ENCODE peak calls at places on chromosomes 4 and X, in seven cellular contexts. One of them, this sample, is unnamed.

GRCh38 chr4:67035501-67035900 is 509.8 kb downstream of the CENPC start:
- DNase-seq in HepG2: peak; percentile 20
- DNase-seq in fibroblast of the aortic adventitia: peak; percentile 77
- DNase-seq in tibial artery: no peak
- DNase-seq in PC-9: no peak
- DNase-seq in cardiac muscle cell: no peak
- DNase-seq in IMR-90: no peak
- DNase-seq in this sample: no peak

GRCh38 chrX:16885628-16886027 is 15.5 kb upstream of the RBBP7 start:
- DNase-seq in HepG2: no peak
- DNase-seq in fibroblast of the aortic adventitia: no peak
- DNase-seq in tibial artery: no peak
- DNase-seq in PC-9: no peak
- DNase-seq in cardiac muscle cell: no peak
- DNase-seq in IMR-90: no peak
- DNase-seq in this sample: no peak

GRCh38 chr4:20249333-20249732 is 2.4 kb upstream of the SLIT2 start:
- DNase-seq in HepG2: no peak
- DNase-seq in fibroblast of the aortic adventitia: peak; percentile 83
- DNase-seq in tibial artery: no peak
- DNase-seq in PC-9: no peak
- DNase-seq in cardiac muscle cell: peak; percentile 62
- DNase-seq in IMR-90: peak; percentile 69
- DNase-seq in this sample: no peak

GRCh38 chr4:146330392-146330791 is 116.1 kb downstream of the REELD1 start:
- DNase-seq in HepG2: no peak
- DNase-seq in fibroblast of the aortic adventitia: peak; percentile 32
- DNase-seq in tibial artery: no peak
- DNase-seq in PC-9: no peak
- DNase-seq in cardiac muscle cell: no peak
- DNase-seq in IMR-90: peak; percentile 59
- DNase-seq in this sample: no peak

GRCh38 chr4:101345596-101346311 is 1.6 kb downstream of the PPP3CA start:
- DNase-seq in HepG2: peak; percentile 31
- DNase-seq in fibroblast of the aortic adventitia: peak; percentile 54
- DNase-seq in tibial artery: peak; percentile 87
- DNase-seq in PC-9: no peak
- DNase-seq in cardiac muscle cell: peak; percentile 46
- DNase-seq in IMR-90: peak; percentile 39
- DNase-seq in this sample: peak; percentile 83

GRCh38 chr4:141810702-141811365 is 174.5 kb downstream of the IL15 start:
- DNase-seq in HepG2: no peak
- DNase-seq in fibroblast of the aortic adventitia: no peak
- DNase-seq in tibial artery: no peak
- DNase-seq in PC-9: no peak
- DNase-seq in cardiac muscle cell: no peak
- DNase-seq in IMR-90: no peak
- DNase-seq in this sample: no peak

GRCh38 chrX:153873282-153874090 is 12.5 kb downstream of the L1CAM start:
- DNase-seq in HepG2: no peak
- DNase-seq in fibroblast of the aortic adventitia: no peak
- DNase-seq in tibial artery: no peak
- DNase-seq in PC-9: no peak
- DNase-seq in cardiac muscle cell: peak; percentile 11
- DNase-seq in IMR-90: no peak
- DNase-seq in this sample: no peak

GRCh38 chrX:150854856-150855255 is 43.6 kb downstream of the CD99L2 start:
- DNase-seq in HepG2: no peak
- DNase-seq in fibroblast of the aortic adventitia: no peak
- DNase-seq in tibial artery: no peak
- DNase-seq in PC-9: no peak
- DNase-seq in cardiac muscle cell: no peak
- DNase-seq in IMR-90: no peak
- DNase-seq in this sample: no peak

GRCh38 chr4:111930658-111931057 is 214.6 kb upstream of the FAM241A start:
- DNase-seq in HepG2: no peak
- DNase-seq in fibroblast of the aortic adventitia: no peak
- DNase-seq in tibial artery: no peak
- DNase-seq in PC-9: no peak
- DNase-seq in cardiac muscle cell: no peak
- DNase-seq in IMR-90: no peak
- DNase-seq in this sample: no peak

GRCh38 chrX:10741003-10741402 is 120.6 kb upstream of the MID1 start:
- DNase-seq in HepG2: no peak
- DNase-seq in fibroblast of the aortic adventitia: no peak
- DNase-seq in tibial artery: no peak
- DNase-seq in PC-9: no peak
- DNase-seq in cardiac muscle cell: no peak
- DNase-seq in IMR-90: no peak
- DNase-seq in this sample: no peak

GRCh38 chrX:153902388-153902787 is 2.1 kb upstream of the AVPR2 start:
- DNase-seq in HepG2: no peak
- DNase-seq in fibroblast of the aortic adventitia: no peak
- DNase-seq in tibial artery: no peak
- DNase-seq in PC-9: no peak
- DNase-seq in cardiac muscle cell: no peak
- DNase-seq in IMR-90: no peak
- DNase-seq in this sample: no peak

GRCh38 chr4:141636771-141637460 is 533 bp downstream of the IL15 start:
- DNase-seq in HepG2: no peak
- DNase-seq in fibroblast of the aortic adventitia: peak; percentile 57
- DNase-seq in tibial artery: peak; percentile 69
- DNase-seq in PC-9: peak; percentile 50
- DNase-seq in cardiac muscle cell: peak; percentile 75
- DNase-seq in IMR-90: peak; percentile 64
- DNase-seq in this sample: peak; percentile 78

GRCh38 chr4:13833171-13833804 is 205.8 kb upstream of the BOD1L1 start:
- DNase-seq in HepG2: no peak
- DNase-seq in fibroblast of the aortic adventitia: no peak
- DNase-seq in tibial artery: no peak
- DNase-seq in PC-9: no peak
- DNase-seq in cardiac muscle cell: peak; percentile 35
- DNase-seq in IMR-90: no peak
- DNase-seq in this sample: no peak

GRCh38 chr4:77073106-77073858 is 2.5 kb downstream of the CCNI start:
- DNase-seq in HepG2: no peak
- DNase-seq in fibroblast of the aortic adventitia: peak; percentile 64
- DNase-seq in tibial artery: no peak
- DNase-seq in PC-9: no peak
- DNase-seq in cardiac muscle cell: peak; percentile 25
- DNase-seq in IMR-90: peak; percentile 56
- DNase-seq in this sample: no peak

GRCh38 chrX:41200785-41201184 is 115.5 kb downstream of the USP9X start:
- DNase-seq in HepG2: no peak
- DNase-seq in fibroblast of the aortic adventitia: no peak
- DNase-seq in tibial artery: no peak
- DNase-seq in PC-9: no peak
- DNase-seq in cardiac muscle cell: no peak
- DNase-seq in IMR-90: no peak
- DNase-seq in this sample: no peak

GRCh38 chr4:90842960-90843359 is 715.8 kb downstream of the CCSER1 start:
- DNase-seq in HepG2: peak; percentile 85
- DNase-seq in fibroblast of the aortic adventitia: no peak
- DNase-seq in tibial artery: no peak
- DNase-seq in PC-9: no peak
- DNase-seq in cardiac muscle cell: no peak
- DNase-seq in IMR-90: no peak
- DNase-seq in this sample: no peak

GRCh38 chr4:184330008-184330400 is 112.3 kb upstream of the ENPP6 start:
- DNase-seq in HepG2: no peak
- DNase-seq in fibroblast of the aortic adventitia: no peak
- DNase-seq in tibial artery: peak; percentile 77
- DNase-seq in PC-9: no peak
- DNase-seq in cardiac muscle cell: no peak
- DNase-seq in IMR-90: peak; percentile 40
- DNase-seq in this sample: no peak

GRCh38 chr4:145097331-145097820 is 620 bp downstream of the ANAPC10 start:
- DNase-seq in HepG2: no peak
- DNase-seq in fibroblast of the aortic adventitia: no peak
- DNase-seq in tibial artery: no peak
- DNase-seq in PC-9: no peak
- DNase-seq in cardiac muscle cell: no peak
- DNase-seq in IMR-90: no peak
- DNase-seq in this sample: no peak

GRCh38 chr4:170274616-170275015 is 184.9 kb upstream of the AADAT start:
- DNase-seq in HepG2: no peak
- DNase-seq in fibroblast of the aortic adventitia: no peak
- DNase-seq in tibial artery: no peak
- DNase-seq in PC-9: no peak
- DNase-seq in cardiac muscle cell: no peak
- DNase-seq in IMR-90: no peak
- DNase-seq in this sample: no peak

GRCh38 chrX:138128025-138128671 is 562.2 kb downstream of the ZIC3 start:
- DNase-seq in HepG2: peak; percentile 2
- DNase-seq in fibroblast of the aortic adventitia: peak; percentile 44
- DNase-seq in tibial artery: no peak
- DNase-seq in PC-9: no peak
- DNase-seq in cardiac muscle cell: peak; percentile 47
- DNase-seq in IMR-90: peak; percentile 11
- DNase-seq in this sample: no peak
- TF ChIP-seq CTCF in HepG2: peak; percentile 56
- TF ChIP-seq CTCF in fibroblast of the aortic adventitia: peak; percentile 75
- TF ChIP-seq CTCF in tibial artery: peak; percentile 37
- TF ChIP-seq CTCF in PC-9: peak; percentile 80
- TF ChIP-seq CTCF in cardiac muscle cell: peak; percentile 53
- TF ChIP-seq CTCF in IMR-90: peak; percentile 55
- TF ChIP-seq CTCF in this sample: peak; percentile 52

GRCh38 chr4:6390357-6390756 is 82.1 kb downstream of the PPP2R2C start:
- DNase-seq in HepG2: no peak
- DNase-seq in fibroblast of the aortic adventitia: no peak
- DNase-seq in tibial artery: no peak
- DNase-seq in PC-9: no peak
- DNase-seq in cardiac muscle cell: no peak
- DNase-seq in IMR-90: no peak
- DNase-seq in this sample: no peak

GRCh38 chr4:6389426-6389825 is 83.0 kb downstream of the PPP2R2C start:
- DNase-seq in HepG2: no peak
- DNase-seq in fibroblast of the aortic adventitia: no peak
- DNase-seq in tibial artery: no peak
- DNase-seq in PC-9: no peak
- DNase-seq in cardiac muscle cell: no peak
- DNase-seq in IMR-90: no peak
- DNase-seq in this sample: no peak

GRCh38 chr4:6391186-6391851 is 81.1 kb downstream of the PPP2R2C start:
- DNase-seq in HepG2: no peak
- DNase-seq in fibroblast of the aortic adventitia: no peak
- DNase-seq in tibial artery: no peak
- DNase-seq in PC-9: peak; percentile 70
- DNase-seq in cardiac muscle cell: no peak
- DNase-seq in IMR-90: no peak
- DNase-seq in this sample: no peak

GRCh38 chr4:6387946-6388345 is 84.5 kb downstream of the PPP2R2C start:
- DNase-seq in HepG2: no peak
- DNase-seq in fibroblast of the aortic adventitia: no peak
- DNase-seq in tibial artery: no peak
- DNase-seq in PC-9: no peak
- DNase-seq in cardiac muscle cell: no peak
- DNase-seq in IMR-90: no peak
- DNase-seq in this sample: no peak

DNA sequence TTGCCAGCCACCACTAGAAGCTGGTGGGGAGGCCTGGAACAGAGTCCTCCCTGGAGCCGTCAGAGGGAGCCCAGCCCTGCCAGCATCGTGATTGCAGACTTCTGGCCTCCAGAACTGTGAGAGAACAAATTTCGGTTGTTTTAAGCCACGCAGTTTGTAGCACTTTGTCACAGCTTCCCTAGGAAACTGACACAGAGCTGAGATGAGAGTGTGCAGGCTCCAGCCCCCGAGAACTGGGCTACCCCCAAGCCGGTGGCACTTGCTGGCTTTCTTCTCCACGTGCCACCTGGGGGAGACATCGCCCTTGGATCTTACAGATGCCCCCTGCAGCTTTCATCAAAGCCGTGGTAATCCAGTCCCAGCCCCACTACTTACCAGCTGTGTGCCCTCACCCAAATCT is 83.7 kb downstream of the PPP2R2C start:
- DNase-seq in HepG2: no peak
- DNase-seq in fibroblast of the aortic adventitia: no peak
- DNase-seq in tibial artery: no peak
- DNase-seq in PC-9: no peak
- DNase-seq in cardiac muscle cell: no peak
- DNase-seq in IMR-90: no peak
- DNase-seq in this sample: no peak
- TF ChIP-seq CTCF in HepG2: no peak
- TF ChIP-seq CTCF in fibroblast of the aortic adventitia: no peak
- TF ChIP-seq CTCF in tibial artery: no peak
- TF ChIP-seq CTCF in PC-9: no peak
- TF ChIP-seq CTCF in cardiac muscle cell: no peak
- TF ChIP-seq CTCF in IMR-90: no peak
- TF ChIP-seq CTCF in this sample: no peak

DNA sequence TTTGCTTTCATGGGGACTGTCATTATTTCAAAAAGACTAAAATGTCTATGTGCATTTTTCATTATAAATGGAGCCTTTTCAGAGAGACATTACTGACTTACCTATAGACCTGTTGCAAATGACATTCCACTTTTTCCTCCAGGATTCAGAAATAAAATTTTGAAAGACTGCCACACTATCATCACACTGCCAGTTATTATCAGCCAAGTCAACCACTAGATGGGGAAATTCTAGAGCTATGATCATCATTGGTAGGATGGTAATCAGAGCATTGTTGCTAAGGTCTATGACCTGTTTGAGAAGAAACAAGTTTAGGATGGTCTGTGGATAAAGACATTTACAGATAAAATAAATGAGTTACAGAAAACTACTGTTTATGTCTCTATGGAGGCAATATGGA is 22.5 kb downstream of the LRRC66 start:
- DNase-seq in HepG2: no peak
- DNase-seq in fibroblast of the aortic adventitia: no peak
- DNase-seq in tibial artery: no peak
- DNase-seq in PC-9: no peak
- DNase-seq in cardiac muscle cell: no peak
- DNase-seq in IMR-90: no peak
- DNase-seq in this sample: no peak
- TF ChIP-seq CTCF in HepG2: no peak
- TF ChIP-seq CTCF in fibroblast of the aortic adventitia: no peak
- TF ChIP-seq CTCF in tibial artery: no peak
- TF ChIP-seq CTCF in PC-9: no peak
- TF ChIP-seq CTCF in cardiac muscle cell: no peak
- TF ChIP-seq CTCF in IMR-90: no peak
- TF ChIP-seq CTCF in this sample: no peak

GRCh38 chrX:131728295-131729145 is 184.6 kb downstream of the OR13H1 start:
- DNase-seq in HepG2: no peak
- DNase-seq in fibroblast of the aortic adventitia: peak; percentile 96
- DNase-seq in tibial artery: no peak
- DNase-seq in PC-9: no peak
- DNase-seq in cardiac muscle cell: no peak
- DNase-seq in IMR-90: peak; percentile 86
- DNase-seq in this sample: peak; percentile 85

GRCh38 chrX:131725001-131725654 is 181.3 kb downstream of the OR13H1 start:
- DNase-seq in HepG2: no peak
- DNase-seq in fibroblast of the aortic adventitia: no peak
- DNase-seq in tibial artery: no peak
- DNase-seq in PC-9: no peak
- DNase-seq in cardiac muscle cell: no peak
- DNase-seq in IMR-90: no peak
- DNase-seq in this sample: no peak

GRCh38 chrX:131727778-131728177 is 183.9 kb downstream of the OR13H1 start:
- DNase-seq in HepG2: no peak
- DNase-seq in fibroblast of the aortic adventitia: no peak
- DNase-seq in tibial artery: no peak
- DNase-seq in PC-9: no peak
- DNase-seq in cardiac muscle cell: no peak
- DNase-seq in IMR-90: no peak
- DNase-seq in this sample: no peak

GRCh38 chrX:131724292-131724691 is 180.4 kb downstream of the OR13H1 start:
- DNase-seq in HepG2: no peak
- DNase-seq in fibroblast of the aortic adventitia: no peak
- DNase-seq in tibial artery: no peak
- DNase-seq in PC-9: no peak
- DNase-seq in cardiac muscle cell: no peak
- DNase-seq in IMR-90: no peak
- DNase-seq in this sample: no peak

GRCh38 chrX:131723646-131724045 is 179.8 kb downstream of the OR13H1 start:
- DNase-seq in HepG2: no peak
- DNase-seq in fibroblast of the aortic adventitia: no peak
- DNase-seq in tibial artery: no peak
- DNase-seq in PC-9: no peak
- DNase-seq in cardiac muscle cell: peak; percentile 9
- DNase-seq in IMR-90: no peak
- DNase-seq in this sample: no peak
- TF ChIP-seq CTCF in HepG2: no peak
- TF ChIP-seq CTCF in fibroblast of the aortic adventitia: no peak
- TF ChIP-seq CTCF in tibial artery: no peak
- TF ChIP-seq CTCF in PC-9: no peak
- TF ChIP-seq CTCF in cardiac muscle cell: no peak
- TF ChIP-seq CTCF in IMR-90: no peak
- TF ChIP-seq CTCF in this sample: no peak